ENCODE peak calls at places on chromosomes 1 and 21, in seven cellular contexts. J is A549, Y is astrocyte, K is psoas muscle, O is fibroblast of lung, W is sigmoid colon, X is hepatocyte. I is an unnamed sample.
A peak's percentile ranks its signal among the peaks of the same experiment; 100 is the strongest.

GRCh38 chr1:94602312-94602711 is 60.8 kb upstream of the F3 start:
- DNase-seq in J (no peak), Y (peak; percentile 77), K (peak; percentile 29), O (peak; percentile 85), W (no peak), X (no peak), I (peak; percentile 90)

GRCh38 chr1:14809186-14809981 is 210.9 kb downstream of the KAZN start:
- DNase-seq in J (no peak), Y (no peak), K (no peak), O (no peak), W (no peak), X (no peak), I (no peak)

GRCh38 chr1:112744019-112744578 is 29.0 kb upstream of the PPM1J start:
- DNase-seq in J (no peak), Y (peak; percentile 49), K (no peak), O (peak; percentile 50), W (no peak), X (peak; percentile 66), I (peak; percentile 47)

GRCh38 chr21:44800971-44801467 is 601 bp downstream of the UBE2G2 start:
- DNase-seq in J (peak; percentile 49), Y (peak; percentile 26), K (no peak), O (peak; percentile 23), W (no peak), X (peak; percentile 37), I (peak; percentile 32)

GRCh38 chr21:39804264-39804663 is 59.3 kb downstream of the IGSF5 start:
- DNase-seq in J (no peak), Y (no peak), K (no peak), O (no peak), W (no peak), X (no peak), I (no peak)

GRCh38 chr21:35565204-35565611 is 495.1 kb downstream of the SETD4 start:
- DNase-seq in J (no peak), Y (peak; percentile 92), K (peak; percentile 52), O (peak; percentile 83), W (no peak), X (peak; percentile 72), I (peak; percentile 85)

GRCh38 chr1:110282395-110282794 is 56.8 kb upstream of the RBM15 start:
- DNase-seq in J (no peak), Y (no peak), K (no peak), O (no peak), W (no peak), X (no peak), I (no peak)

GRCh38 chr1:114345930-114346479 is 165.0 kb downstream of the TRIM33 start:
- DNase-seq in J (no peak), Y (no peak), K (peak; percentile 27), O (peak; percentile 19), W (peak; percentile 71), X (peak; percentile 40), I (no peak)

GRCh38 chr1:219476116-219476515 is 136.8 kb downstream of the ZC3H11B start:
- DNase-seq in J (no peak), Y (no peak), K (no peak), O (no peak), W (no peak), X (no peak), I (no peak)

GRCh38 chr1:170927955-170928850 is 7.1 kb upstream of the MROH9 start:
- DNase-seq in J (peak; percentile 5), Y (peak; percentile 2), K (no peak), O (no peak), W (no peak), X (peak; percentile 10), I (no peak)

GRCh38 chr1:36322786-36323635 is 434 bp downstream of the EVA1B start:
- DNase-seq in J (no peak), Y (peak; percentile 30), K (peak; percentile 60), O (peak; percentile 69), W (peak; percentile 83), X (peak; percentile 67), I (peak; percentile 64)

GRCh38 chr1:151006331-151007052 is at the start of gene MINDY1:
- DNase-seq in J (peak; percentile 85), Y (peak; percentile 81), K (peak; percentile 57), O (peak; percentile 89), W (peak; percentile 90), X (peak; percentile 89), I (peak; percentile 87)

GRCh38 chr21:14985306-14985705 is 79.5 kb downstream of the NRIP1 start:
- DNase-seq in J (no peak), Y (peak; percentile 54), K (no peak), O (no peak), W (no peak), X (no peak), I (no peak)

GRCh38 chr1:201376107-201376463 is 1.4 kb downstream of the TNNT2 start:
- DNase-seq in J (no peak), Y (no peak), K (no peak), O (no peak), W (no peak), X (no peak), I (no peak)

GRCh38 chr1:159205225-159205624 is 550 bp downstream of the ACKR1 start:
- DNase-seq in J (no peak), Y (no peak), K (no peak), O (no peak), W (no peak), X (no peak), I (no peak)

GRCh38 chr1:159207080-159207479 is 2.4 kb downstream of the ACKR1 start:
- DNase-seq in J (no peak), Y (no peak), K (no peak), O (no peak), W (no peak), X (no peak), I (no peak)

GRCh38 chr1:159207774-159208459 is 3.2 kb downstream of the ACKR1 start:
- DNase-seq in J (no peak), Y (no peak), K (no peak), O (no peak), W (no peak), X (no peak), I (no peak)

GRCh38 chr1:159211331-159212136 is 6.9 kb downstream of the ACKR1 start:
- DNase-seq in J (peak; percentile 29), Y (peak; percentile 30), K (peak; percentile 33), O (peak; percentile 18), W (no peak), X (peak; percentile 60), I (no peak)

GRCh38 chr1:159208460-159208825 is 3.8 kb downstream of the ACKR1 start:
- DNase-seq in J (no peak), Y (no peak), K (no peak), O (no peak), W (no peak), X (no peak), I (no peak)
- H3K4me3 ChIP-seq in J (no peak overlapping the region), Y (no peak overlapping the region), K (no peak overlapping the region), O (no peak overlapping the region), W (no peak overlapping the region), X (no peak overlapping the region), I (no peak overlapping the region)

GRCh38 chr1:68204965-68205630 is 27.2 kb downstream of the WLS start:
- DNase-seq in J (no peak), Y (no peak), K (no peak), O (no peak), W (no peak), X (no peak), I (no peak)
- TF ChIP-seq CTCF in J (no peak), Y (no peak), K (peak; percentile 10), O (no peak), W (peak; percentile 18), X (no peak), I (no peak)

GRCh38 chr21:38768385-38769071 is 37.2 kb upstream of the ETS2 start:
- DNase-seq in J (peak; percentile 42), Y (peak; percentile 96), K (no peak), O (peak; percentile 99), W (no peak), X (peak; percentile 68), I (peak; percentile 67)
- H3K4me3 ChIP-seq in J (no peak overlapping the region), Y (peak overlapping the region; percentile 3), K (no peak overlapping the region), O (peak overlapping the region; percentile 13), W (no peak overlapping the region), X (no peak overlapping the region), I (no peak overlapping the region)

DNA sequence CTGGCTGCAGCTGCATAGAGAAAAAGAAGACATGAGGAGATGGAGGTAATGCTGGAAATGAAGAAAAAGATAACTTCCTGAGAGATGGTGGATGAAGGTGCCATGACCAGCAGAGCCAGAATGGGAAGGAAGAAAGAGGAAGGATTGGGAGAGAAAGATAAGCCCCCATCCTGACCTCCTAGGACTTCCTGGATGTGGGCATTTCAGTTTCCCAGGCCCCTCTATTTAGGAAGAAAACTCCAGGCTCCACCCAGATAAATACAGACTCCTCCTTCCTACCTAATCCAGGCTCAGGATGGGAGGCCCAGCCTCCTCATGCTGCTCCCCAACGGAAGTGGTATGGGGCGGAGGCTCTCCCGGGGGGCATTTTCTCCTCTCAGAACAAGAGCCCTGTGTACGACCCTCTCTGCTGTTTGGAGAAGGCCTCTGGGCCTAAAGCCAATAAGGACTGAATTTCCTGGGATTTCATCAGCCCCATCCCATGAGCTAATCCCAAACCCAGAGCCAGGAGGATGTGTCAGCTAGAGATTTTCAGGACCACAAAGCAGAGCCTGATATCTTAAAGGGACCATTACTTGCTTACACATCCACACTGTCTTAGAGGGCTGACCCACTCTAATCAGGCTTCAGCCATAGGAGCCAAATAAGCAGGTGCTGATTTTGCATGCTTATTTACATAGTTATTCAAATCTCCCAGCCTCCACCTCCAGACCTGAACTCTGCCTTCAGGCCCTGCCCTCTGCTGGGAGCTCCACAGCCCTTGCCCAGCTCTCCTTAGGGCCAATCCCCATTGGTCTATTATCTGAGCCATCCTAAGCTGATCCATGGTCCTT is 5.1 kb upstream of the ARHGEF2 start:
- DNase-seq in J (peak; percentile 80), Y (peak; percentile 94), K (peak; percentile 76), O (peak; percentile 100), W (peak; percentile 88), X (peak; percentile 76), I (peak; percentile 100)
- TF ChIP-seq CTCF in J (no peak), Y (no peak), K (no peak), O (peak; percentile 6), W (no peak), X (no peak), I (peak; percentile 33)